ENCODE peak calls at places on chromosomes 13 and 19, in five cellular contexts. S, K, U, B and C are unnamed samples.

GRCh38 chr13:80237646-80238045 is 103.3 kb downstream of the SPRY2 start:
- DNase-seq in S (no peak), K (no peak), U (no peak), B (no peak), C (no peak)

GRCh38 chr19:10289167-10289835 is 451 bp upstream of the ICAM5 start:
- DNase-seq in S (peak), K (no peak), U (peak), B (no peak), C (no peak)

GRCh38 chr19:35986664-35987570 is 8.1 kb upstream of the SDHAF1 start:
- DNase-seq in S (no peak), K (no peak), U (no peak), B (no peak), C (no peak)

GRCh38 chr13:68027311-68027710 is 797.2 kb upstream of the PCDH9 start:
- DNase-seq in S (no peak), K (no peak), U (no peak), B (no peak), C (no peak)

GRCh38 chr19:55370305-55370988 is at the start of gene IL11:
- DNase-seq in S (no peak), K (no peak), U (peak), B (no peak), C (no peak)

GRCh38 chr19:55528030-55528801 is 8.7 kb downstream of the SBK2 start:
- DNase-seq in S (no peak), K (no peak), U (peak), B (no peak), C (no peak)

GRCh38 chr19:33186431-33186830 is 7.7 kb upstream of the LRP3 start:
- DNase-seq in S (no peak), K (no peak), U (no peak), B (no peak), C (no peak)

GRCh38 chr13:46369506-46370268 is 17.4 kb downstream of the RUBCNL start:
- DNase-seq in S (no peak), K (no peak), U (no peak), B (no peak), C (no peak)

GRCh38 chr19:2034729-2035589 is 16.1 kb downstream of the MKNK2 start:
- DNase-seq in S (peak), K (peak), U (peak), B (no peak), C (no peak)

GRCh38 chr13:111434578-111435159 is 114.2 kb downstream of the TEX29 start:
- DNase-seq in S (no peak), K (no peak), U (no peak), B (no peak), C (no peak)

GRCh38 chr19:9060559-9061340 is 26.1 kb upstream of the OR1M1 start:
- DNase-seq in S (no peak), K (no peak), U (no peak), B (no peak), C (no peak)

GRCh38 chr19:55486971-55487883 is 1.0 kb upstream of the SSC5D start:
- DNase-seq in S (no peak), K (peak), U (peak), B (no peak), C (peak)

GRCh38 chr13:30421093-30422055 is 919 bp upstream of the UBE2L5 start:
- DNase-seq in S (no peak), K (peak), U (peak), B (peak), C (peak)

GRCh38 chr13:84433024-84433423 is 550.8 kb upstream of the SLITRK1 start:
- DNase-seq in S (no peak), K (no peak), U (no peak), B (no peak), C (no peak)

GRCh38 chr19:55251296-55252081 is 7.3 kb downstream of the PPP6R1 start:
- DNase-seq in S (no peak), K (no peak), U (peak), B (no peak), C (no peak)

GRCh38 chr19:46834121-46834520 is 16.5 kb downstream of the AP2S1 start:
- DNase-seq in S (no peak), K (no peak), U (no peak), B (no peak), C (no peak)

GRCh38 chr13:71300602-71301001 is 566.4 kb downstream of the DACH1 start:
- DNase-seq in S (no peak), K (no peak), U (no peak), B (no peak), C (no peak)

GRCh38 chr13:71304861-71305260 is 562.1 kb downstream of the DACH1 start:
- DNase-seq in S (no peak), K (no peak), U (no peak), B (no peak), C (no peak)

GRCh38 chr13:71306821-71307220 is 560.2 kb downstream of the DACH1 start:
- DNase-seq in S (no peak), K (no peak), U (no peak), B (no peak), C (no peak)

GRCh38 chr13:71303144-71303543 is 563.9 kb downstream of the DACH1 start:
- DNase-seq in S (no peak), K (no peak), U (no peak), B (no peak), C (no peak)
- TF ChIP-seq CTCF in S (no peak), K (no peak), U (peak), B (no peak), C (peak)

GRCh38 chr13:78610381-78610883 is 7.1 kb upstream of the POU4F1 start:
- DNase-seq in S (no peak), K (no peak), U (peak), B (no peak), C (no peak)
- TF ChIP-seq CTCF in S (no peak), K (no peak), U (no peak), B (no peak), C (no peak)

DNA sequence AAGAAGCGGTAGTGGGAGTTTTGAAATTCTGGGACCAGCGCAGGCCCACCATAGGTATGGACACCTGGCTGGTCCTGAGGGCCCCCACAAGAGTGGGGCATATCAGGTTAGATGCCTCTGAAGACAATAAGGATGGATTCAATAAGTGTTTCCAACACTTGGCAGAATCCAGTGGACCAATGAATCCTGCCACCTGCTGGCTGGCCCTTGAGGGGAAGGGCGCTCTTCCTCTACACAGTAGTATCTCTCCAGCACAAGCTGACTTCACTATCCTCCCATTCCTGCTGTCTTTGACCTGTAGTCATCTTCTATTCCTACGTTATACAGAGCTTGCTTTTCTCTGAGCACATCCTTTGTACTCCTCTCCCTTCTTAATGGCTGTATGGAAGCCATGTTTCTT is 199.7 kb upstream of the TSHZ3 start:
- DNase-seq in S (no peak), K (no peak), U (no peak), B (no peak), C (peak)
- TF ChIP-seq CTCF in S (no peak), K (no peak), U (peak), B (peak), C (peak)

GRCh38 chr19:52229524-52229923 is 39.7 kb downstream of the PPP2R1A start:
- DNase-seq in S (no peak), K (no peak), U (no peak), B (no peak), C (no peak)
- TF ChIP-seq CTCF in S (no peak), K (no peak), U (no peak), B (no peak), C (no peak)

GRCh38 chr13:49240017-49240416 is 7.7 kb upstream of the CDADC1 start:
- DNase-seq in S (no peak), K (no peak), U (peak), B (no peak), C (no peak)
- TF ChIP-seq CTCF in S (peak), K (no peak), U (peak), B (peak), C (peak)

DNA sequence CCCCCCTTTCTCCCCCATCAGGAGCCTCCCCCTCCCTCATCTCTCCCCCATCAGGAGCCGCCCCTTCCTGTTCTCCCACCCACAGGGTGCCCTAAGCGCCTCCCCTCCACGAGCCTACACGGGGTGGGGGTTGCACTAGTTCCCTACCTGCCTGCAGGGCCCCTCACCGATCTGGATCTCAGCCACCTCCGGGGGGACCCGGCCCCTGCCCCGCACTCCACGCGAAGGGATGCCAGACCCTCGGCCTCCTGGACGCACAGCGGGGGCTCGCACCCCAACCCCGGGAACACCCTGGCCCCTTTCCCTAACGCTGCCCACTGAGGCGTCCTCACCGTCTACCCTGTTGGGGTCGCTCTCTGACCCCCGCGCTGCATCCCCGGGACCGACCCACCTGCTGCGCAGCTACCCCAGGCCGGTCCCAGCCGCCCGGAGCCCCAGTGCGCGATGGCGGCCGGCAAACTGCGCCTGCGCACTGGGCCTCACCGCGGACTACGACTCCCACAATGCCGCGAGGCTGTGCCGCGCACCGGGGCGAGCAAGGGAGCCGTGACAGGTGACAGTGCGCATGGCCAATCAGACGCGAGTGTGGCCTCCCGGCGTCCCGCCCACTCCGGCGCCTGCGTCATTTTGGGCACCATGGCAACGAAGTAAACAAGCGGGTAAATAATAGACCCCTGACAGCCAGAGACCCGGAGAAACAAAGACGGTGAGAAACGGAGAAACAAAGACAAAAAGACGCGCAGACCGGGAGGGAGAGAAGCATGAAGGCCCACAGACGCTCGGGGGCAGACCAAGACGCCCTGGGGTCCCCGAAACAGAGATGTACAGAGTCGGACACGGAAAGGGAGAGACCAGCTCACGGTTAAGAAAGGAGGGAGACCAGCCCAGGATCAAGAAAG is at the start of gene ZSCAN18:
- DNase-seq in S (peak), K (peak), U (no peak), B (peak), C (peak)
- TF ChIP-seq CTCF in S (no peak), K (no peak), U (no peak), B (no peak), C (no peak)